ENCODE peak calls at places on chromosomes 6 and 20, in five cellular contexts. M is activated T-cell treated with anti-CD3 and anti-CD28 coated beads, Interleukin-2, amount 50 U/mL, for 1 hour; T is chondrocyte; Y is cardiac muscle cell; Q is pancreas. G is an unnamed sample.

GRCh38 chr6:39891976-39892375 is 42.3 kb downstream of the MOCS1 start:
- DNase-seq in M (no peak), T (no peak), Y (peak; percentile 48), Q (no peak), G (no peak)

GRCh38 chr6:152897807-152898399 is 84.9 kb downstream of the FBXO5 start:
- DNase-seq in M (peak; percentile 68), T (no peak), Y (peak; percentile 64), Q (peak; percentile 31), G (peak; percentile 76)

GRCh38 chr20:57620274-57620990 is at the start of gene ZBP1:
- DNase-seq in M (peak; percentile 49), T (no peak), Y (no peak), Q (no peak), G (peak; percentile 63)

GRCh38 chr6:140590641-140591040 is 1216.2 kb upstream of the CITED2 start:
- DNase-seq in M (no peak), T (no peak), Y (peak; percentile 8), Q (no peak), G (no peak)

GRCh38 chr20:1964061-1964460 is 29.8 kb downstream of the PDYN start:
- DNase-seq in M (no peak), T (no peak), Y (no peak), Q (no peak), G (no peak)

GRCh38 chr6:41568585-41569384 is 22.6 kb downstream of the FOXP4 start:
- DNase-seq in M (no peak), T (no peak), Y (no peak), Q (peak; percentile 60), G (peak; percentile 82)

GRCh38 chr6:129643968-129644367 is 66.0 kb downstream of the ARHGAP18 start:
- DNase-seq in M (no peak), T (no peak), Y (peak; percentile 18), Q (no peak), G (no peak)

GRCh38 chr6:77124604-77125003 is 338.7 kb downstream of the HTR1B start:
- DNase-seq in M (no peak), T (no peak), Y (peak; percentile 6), Q (no peak), G (no peak)

GRCh38 chr20:46402236-46402886 is 4.1 kb downstream of the ELMO2 start:
- DNase-seq in M (no peak), T (no peak), Y (peak; percentile 13), Q (no peak), G (no peak)

GRCh38 chr6:27591660-27592059 is 118.8 kb upstream of the ZNF184 start:
- DNase-seq in M (no peak), T (no peak), Y (peak; percentile 33), Q (no peak), G (no peak)

G was measured in upper lobe of right lung.